ENCODE peak calls at places on chromosomes 6 and 20, in eight cellular contexts. Q is WERI-Rb-1; X is fibroblast of lung; Z is left ventricle myocardium inferior; K is colonic mucosa; P is right atrium auricular region; F is CD8-positive, alpha-beta memory T cell; L is HepG2. N is an unnamed sample.

GRCh38 chr20:43515628-43516027 is 8.1 kb downstream of the L3MBTL1 start:
- DNase-seq in Q (no peak), X (no peak), Z (no peak), K (no peak), P (no peak), F (no peak), L (no peak), N (no peak)

GRCh38 chr6:146883640-146884531 is 285.1 kb downstream of the ADGB start:
- DNase-seq in Q (no peak), X (no peak), Z (no peak), K (no peak), P (no peak), F (no peak), L (no peak), N (no peak)

GRCh38 chr6:32718879-32719278 is 22.3 kb upstream of the HLA-DQA2 start:
- DNase-seq in Q (no peak), X (no peak), Z (no peak), K (no peak), P (no peak), F (no peak), L (no peak), N (no peak)

GRCh38 chr6:9978480-9978879 is 436.4 kb downstream of the TFAP2A start:
- DNase-seq in Q (no peak), X (no peak), Z (no peak), K (no peak), P (no peak), F (no peak), L (no peak), N (no peak)

GRCh38 chr6:15290067-15290641 is 44.3 kb downstream of the JARID2 start:
- DNase-seq in Q (no peak), X (peak; percentile 41), Z (no peak), K (no peak), P (no peak), F (no peak), L (no peak), N (no peak)

GRCh38 chr6:150016324-150017185 is 8.8 kb downstream of the RAET1L start:
- DNase-seq in Q (peak; percentile 27), X (peak; percentile 71), Z (no peak), K (peak; percentile 65), P (no peak), F (peak; percentile 67), L (peak; percentile 69), N (peak; percentile 72)

GRCh38 chr6:84027340-84028183 is 6.0 kb upstream of the MRAP2 start:
- DNase-seq in Q (no peak), X (no peak), Z (no peak), K (peak; percentile 68), P (peak; percentile 61), F (no peak), L (no peak), N (no peak)

GRCh38 chr20:58717278-58718091 is 24.9 kb downstream of the NPEPL1 start:
- DNase-seq in Q (no peak), X (no peak), Z (peak; percentile 10), K (peak; percentile 7), P (peak; percentile 40), F (no peak), L (no peak), N (no peak)

GRCh38 chr6:134686071-134686470 is 263.8 kb downstream of the ALDH8A1 start:
- DNase-seq in Q (no peak), X (peak; percentile 7), Z (no peak), K (no peak), P (no peak), F (no peak), L (no peak), N (no peak)

GRCh38 chr6:110392727-110393126 is 22.6 kb downstream of the DDO start:
- DNase-seq in Q (no peak), X (no peak), Z (no peak), K (no peak), P (no peak), F (no peak), L (no peak), N (no peak)

GRCh38 chr20:56422824-56423189 is 10.7 kb downstream of the CASS4 start:
- DNase-seq in Q (no peak), X (no peak), Z (no peak), K (no peak), P (no peak), F (no peak), L (no peak), N (no peak)

GRCh38 chr20:25072226-25072811 is 9.6 kb downstream of the VSX1 start:
- DNase-seq in Q (no peak), X (no peak), Z (no peak), K (peak; percentile 11), P (peak; percentile 28), F (no peak), L (no peak), N (no peak)

GRCh38 chr6:303948-304558 is 11.8 kb downstream of the DUSP22 start:
- DNase-seq in Q (no peak), X (no peak), Z (no peak), K (no peak), P (no peak), F (no peak), L (no peak), N (no peak)

GRCh38 chr20:45997187-45997586 is 11.5 kb upstream of the MMP9 start:
- DNase-seq in Q (no peak), X (no peak), Z (no peak), K (no peak), P (no peak), F (no peak), L (no peak), N (no peak)

GRCh38 chr6:73452107-73452461 is at the start of gene CGAS:
- DNase-seq in Q (no peak), X (peak; percentile 65), Z (peak; percentile 80), K (peak; percentile 85), P (peak; percentile 85), F (peak; percentile 70), L (no peak), N (peak; percentile 68)

GRCh38 chr6:35496851-35497570 is at the start of gene TEAD3:
- DNase-seq in Q (peak; percentile 85), X (peak; percentile 78), Z (peak; percentile 64), K (peak; percentile 70), P (no peak), F (peak; percentile 51), L (peak; percentile 69), N (peak; percentile 48)

GRCh38 chr6:129929433-129929832 is 68.3 kb upstream of the TMEM244 start:
- DNase-seq in Q (no peak), X (peak; percentile 75), Z (no peak), K (no peak), P (no peak), F (no peak), L (no peak), N (no peak)

GRCh38 chr6:161744211-161745067 is 470.6 kb upstream of the AGPAT4 start:
- DNase-seq in Q (no peak), X (peak; percentile 5), Z (no peak), K (no peak), P (no peak), F (no peak), L (no peak), N (no peak)

GRCh38 chr6:118588626-118589025 is 40.5 kb downstream of the PLN start:
- DNase-seq in Q (no peak), X (peak; percentile 15), Z (no peak), K (no peak), P (no peak), F (no peak), L (no peak), N (no peak)

GRCh38 chr6:90294989-90295853 is 1.4 kb downstream of the BACH2 start:
- DNase-seq in Q (peak; percentile 38), X (peak; percentile 65), Z (peak; percentile 47), K (peak; percentile 28), P (no peak), F (peak; percentile 71), L (no peak), N (peak; percentile 82)

GRCh38 chr6:27863962-27864905 is 48.0 kb downstream of the OR2B2 start:
- DNase-seq in Q (no peak), X (peak; percentile 35), Z (no peak), K (peak; percentile 45), P (no peak), F (peak; percentile 23), L (no peak), N (peak; percentile 15)

GRCh38 chr20:8913452-8913851 is 155.4 kb upstream of the PLCB4 start:
- DNase-seq in Q (no peak), X (no peak), Z (no peak), K (no peak), P (no peak), F (no peak), L (no peak), N (no peak)

GRCh38 chr20:44701889-44702288 is 13.3 kb upstream of the CCN5 start:
- DNase-seq in Q (no peak), X (no peak), Z (no peak), K (no peak), P (no peak), F (no peak), L (no peak), N (no peak)

GRCh38 chr20:54174452-54175175 is 828 bp upstream of the CYP24A1 start:
- DNase-seq in Q (no peak), X (peak; percentile 9), Z (no peak), K (no peak), P (no peak), F (no peak), L (peak; percentile 56), N (no peak)
- H3K4me3 ChIP-seq in Q (no peak overlapping the region), X (no peak overlapping the region), Z (peak overlapping the region; percentile 39), K (no peak overlapping the region), P (no peak overlapping the region), F (no peak overlapping the region), L (peak overlapping the region; percentile 54), N (no peak overlapping the region)

DNA sequence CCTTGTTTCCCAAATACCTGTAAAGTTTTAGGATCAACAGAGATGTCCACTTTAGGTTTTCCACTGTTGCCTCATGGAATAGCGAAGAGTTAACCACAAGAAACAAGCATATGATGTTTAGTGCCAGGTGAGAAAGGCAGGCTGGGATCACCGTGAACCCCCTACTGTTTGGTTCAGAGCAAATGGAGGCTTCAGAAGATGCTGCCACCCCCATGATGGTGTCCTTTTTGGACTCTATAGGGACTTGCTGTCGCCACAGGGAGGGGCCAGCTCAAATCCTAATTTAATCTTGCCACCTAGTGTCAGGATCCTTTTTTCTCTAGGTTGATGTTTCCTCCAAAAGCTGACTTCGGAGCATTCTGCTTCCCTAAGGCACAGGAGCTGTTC is 1.9 kb upstream of the DLL1 start:
- DNase-seq in Q (no peak), X (peak; percentile 36), Z (no peak), K (no peak), P (no peak), F (no peak), L (no peak), N (no peak)
- H3K27me3 ChIP-seq in Q (peaks cover 97% of the 10 kb centered on the region), X (peaks cover 70% of the 10 kb centered on the region), Z (peaks cover 78% of the 10 kb centered on the region), K (peaks cover 81% of the 10 kb centered on the region), P (peaks cover 6% of the 10 kb centered on the region), F (peaks cover 56% of the 10 kb centered on the region), L (peaks cover 95% of the 10 kb centered on the region), N (peaks cover 42% of the 10 kb centered on the region)

DNA sequence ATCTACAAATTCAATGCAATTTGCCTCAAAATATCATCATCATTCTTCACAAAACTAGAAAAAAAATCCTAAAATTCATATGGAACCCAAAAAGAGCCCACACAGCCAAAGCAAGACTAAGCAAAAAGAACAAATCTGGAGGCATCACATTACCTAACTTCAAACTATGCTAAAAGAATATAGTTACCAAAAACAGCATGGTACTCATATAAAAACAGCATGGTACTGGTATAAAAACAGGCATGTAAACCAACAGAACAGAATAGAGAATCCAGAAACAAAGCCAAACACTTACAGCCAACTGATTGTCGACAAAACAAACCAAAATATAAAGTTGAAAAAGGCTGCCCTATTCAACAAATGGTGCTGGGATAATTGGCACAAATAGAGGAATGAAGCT is 278.1 kb downstream of the TPBG start:
- DNase-seq in Q (no peak), X (no peak), Z (no peak), K (no peak), P (no peak), F (no peak), L (no peak), N (no peak)
- H3K27ac ChIP-seq in Q (no peak overlapping the region), X (no peak overlapping the region), Z (no peak overlapping the region), K (no peak overlapping the region), P (no peak overlapping the region), F (no peak overlapping the region), L (no peak overlapping the region), N (no peak overlapping the region)

GRCh38 chr20:62771396-62772102 is 24.7 kb upstream of the MRGBP start:
- DNase-seq in Q (no peak), X (no peak), Z (no peak), K (no peak), P (no peak), F (no peak), L (no peak), N (no peak)
- H3K4me3 ChIP-seq in Q (no peak overlapping the region), X (no peak overlapping the region), Z (no peak overlapping the region), K (no peak overlapping the region), P (no peak overlapping the region), F (no peak overlapping the region), L (no peak overlapping the region), N (no peak overlapping the region)

N was measured in CD4-positive, alpha-beta memory T cell.